ENCODE peak calls at places on chromosomes 7 and 10, in five cellular contexts. T is BE2C, Z is H9, I is endothelial cell, M is heart left ventricle. L is an unnamed sample.

GRCh38 chr7:95478139-95479037 is 7.4 kb upstream of the ASB4 start:
- DNase-seq in Z (peak), T (peak), M (no peak), I (peak), L (peak)

GRCh38 chr7:16918288-16918895 is 36.6 kb upstream of the AGR3 start:
- DNase-seq in I (peak), T (peak), Z (no peak), M (no peak), L (peak)

GRCh38 chr7:151808296-151809155 is 68.4 kb downstream of the PRKAG2 start:
- DNase-seq in M (no peak), I (no peak), T (peak), Z (no peak), L (no peak)

GRCh38 chr10:43043773-43044394 is 33.0 kb upstream of the RET start:
- DNase-seq in T (no peak), I (no peak), M (no peak), Z (peak), L (no peak)

GRCh38 chr7:5425507-5426225 is 2.0 kb upstream of the TNRC18 start:
- DNase-seq in T (peak), I (peak), M (peak), Z (peak), L (peak)

GRCh38 chr10:20007426-20007825 is 191.2 kb downstream of the PLXDC2 start:
- DNase-seq in M (no peak), I (no peak), Z (no peak), T (no peak), L (no peak)

GRCh38 chr10:96306516-96306915 is 2.3 kb downstream of the DNTT start:
- DNase-seq in M (peak), Z (no peak), T (peak), I (no peak), L (no peak)

GRCh38 chr10:31426425-31426824 is 107.4 kb downstream of the ZEB1 start:
- DNase-seq in I (no peak), Z (no peak), M (no peak), T (no peak), L (no peak)

GRCh38 chr10:22251751-22252285 is 34.0 kb upstream of the EBLN1 start:
- DNase-seq in M (peak), T (peak), Z (peak), I (peak), L (peak)

GRCh38 chr10:113058175-113058961 is 108.3 kb downstream of the TCF7L2 start:
- DNase-seq in M (no peak), I (peak), T (peak), Z (peak), L (no peak)

GRCh38 chr7:118684796-118685195 is 460.3 kb downstream of the ANKRD7 start:
- DNase-seq in Z (no peak), M (no peak), T (no peak), I (no peak), L (no peak)

GRCh38 chr7:4123823-4124222 is 558.3 kb upstream of the FOXK1 start:
- DNase-seq in I (no peak), T (no peak), M (no peak), Z (no peak), L (no peak)

GRCh38 chr7:155885162-155886160 is 73.2 kb upstream of the SHH start:
- DNase-seq in M (peak), I (peak), T (no peak), Z (no peak), L (no peak)

GRCh38 chr7:87574630-87575029 is 26.1 kb downstream of the ABCB1 start:
- DNase-seq in Z (no peak), T (no peak), I (no peak), M (no peak), L (no peak)

GRCh38 chr10:75305675-75306074 is 69.9 kb upstream of the COMTD1 start:
- DNase-seq in I (no peak), M (no peak), Z (no peak), T (no peak), L (no peak)

GRCh38 chr7:111183373-111183772 is 92.4 kb downstream of the LRRN3 start:
- DNase-seq in I (no peak), M (no peak), T (no peak), Z (no peak), L (no peak)

GRCh38 chr7:106069471-106070200 is 42.5 kb downstream of the SYPL1 start:
- DNase-seq in Z (no peak), M (no peak), I (no peak), T (no peak), L (no peak)

GRCh38 chr10:73174148-73174925 is 6.4 kb downstream of the FAM149B1 start:
- DNase-seq in I (no peak), M (no peak), Z (no peak), T (no peak), L (no peak)

GRCh38 chr10:86899670-86900276 is 57.6 kb downstream of the MMRN2 start:
- DNase-seq in Z (no peak), M (peak), T (peak), I (peak), L (peak)

GRCh38 chr10:114374141-114374791 is 30.0 kb downstream of the AFAP1L2 start:
- DNase-seq in M (peak), T (peak), Z (no peak), I (no peak), L (peak)

GRCh38 chr10:122567056-122567660 is 6.6 kb downstream of the DMBT1 start:
- DNase-seq in M (no peak), I (peak), T (peak), Z (peak), L (peak)

GRCh38 chr10:84391326-84391725 is 62.9 kb downstream of the CCSER2 start:
- DNase-seq in I (no peak), T (no peak), Z (no peak), M (no peak), L (no peak)

GRCh38 chr10:71805776-71806705 is 32.7 kb upstream of the VSIR start:
- DNase-seq in T (no peak), M (no peak), Z (peak), I (no peak), L (no peak)

GRCh38 chr10:12470719-12471118 is 121.4 kb downstream of the CAMK1D start:
- DNase-seq in I (no peak), M (no peak), Z (no peak), T (no peak), L (no peak)

GRCh38 chr7:30237271-30237695 is 47.1 kb upstream of the ZNRF2 start:
- DNase-seq in T (peak), M (no peak), Z (no peak), I (no peak), L (no peak)

GRCh38 chr10:77857272-77857671 is 69.3 kb downstream of the DLG5 start:
- DNase-seq in T (no peak), Z (no peak), M (no peak), I (no peak), L (no peak)

GRCh38 chr10:132122097-132122861 is 56.5 kb downstream of the JAKMIP3 start:
- DNase-seq in I (no peak), Z (no peak), T (no peak), M (no peak), L (no peak)

GRCh38 chr10:111600772-111601171 is 523.9 kb downstream of the ADRA2A start:
- DNase-seq in T (no peak), I (no peak), M (peak), Z (peak), L (peak)

GRCh38 chr10:77311186-77311585 is 326.4 kb downstream of the KCNMA1 start:
- DNase-seq in Z (peak), I (no peak), T (no peak), M (no peak), L (no peak)

GRCh38 chr10:74936577-74937445 is 110.4 kb downstream of the KAT6B start:
- DNase-seq in M (no peak), I (no peak), Z (no peak), T (no peak), L (no peak)

GRCh38 chr10:101897633-101898032 is 54.0 kb upstream of the KCNIP2 start:
- DNase-seq in T (peak), M (peak), I (no peak), Z (no peak), L (no peak)

DNA sequence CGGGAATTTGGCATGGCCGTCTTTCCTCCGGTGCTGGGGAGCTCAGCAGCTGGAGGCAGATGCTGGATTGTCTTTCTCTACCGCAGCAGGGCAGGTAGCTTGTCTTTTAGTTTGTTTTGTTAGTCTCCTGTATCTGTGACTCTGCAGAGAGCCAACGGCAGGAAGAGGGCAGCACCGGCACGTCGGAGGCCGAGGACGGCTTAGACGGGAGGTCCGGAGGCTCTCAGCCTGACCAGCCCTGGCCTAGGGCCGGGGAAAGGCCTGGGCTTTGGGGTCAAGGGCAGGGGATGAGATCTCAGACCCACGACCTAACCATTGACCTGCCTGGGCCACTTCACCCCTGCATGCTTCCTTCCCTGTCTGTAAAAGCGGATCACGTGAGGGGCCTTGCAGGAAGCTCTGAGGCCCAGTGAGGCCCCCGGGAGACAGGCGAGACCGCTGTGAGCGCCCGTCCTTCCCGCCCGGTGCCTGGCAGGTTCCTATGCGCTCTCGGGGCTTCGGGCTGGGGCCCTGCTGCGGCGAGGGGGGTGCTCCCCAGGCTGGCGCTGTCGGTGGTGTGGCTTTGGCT is 72.7 kb downstream of the LHPP start:
- DNase-seq in I (peak), Z (peak), T (no peak), M (peak), L (no peak)
- TF ChIP-seq CTCF in I (no peak), Z (peak), T (peak), M (peak), L (peak)

GRCh38 chr7:142670504-142670903 is 78.8 kb upstream of the PRSS1 start:
- DNase-seq in Z (no peak), T (no peak), M (no peak), I (no peak), L (no peak)
- TF ChIP-seq CTCF in Z (no peak), T (no peak), M (no peak), I (no peak), L (no peak)

DNA sequence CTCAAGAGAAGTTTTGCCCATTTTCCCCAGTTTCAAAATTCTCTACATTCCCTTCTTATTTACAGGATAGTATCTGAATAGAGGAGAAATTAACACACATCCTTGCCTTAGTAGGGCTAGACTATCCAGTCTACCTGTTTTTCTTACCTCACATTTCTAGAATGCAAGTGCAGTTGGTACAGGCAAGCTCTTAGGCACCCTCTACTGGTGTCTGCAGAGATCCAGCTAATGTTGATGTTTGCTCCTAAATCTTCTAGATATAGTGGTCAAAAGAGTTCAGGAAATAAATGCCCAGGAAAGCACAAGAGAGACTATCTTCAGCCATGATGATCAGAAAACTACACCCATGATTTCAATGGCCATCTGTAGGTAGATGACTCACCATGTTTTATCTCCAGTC is 205.3 kb downstream of the HTR7 start:
- DNase-seq in M (no peak), Z (no peak), I (no peak), T (no peak), L (no peak)
- TF ChIP-seq CTCF in M (peak), Z (peak), I (no peak), T (peak), L (no peak)

DNA sequence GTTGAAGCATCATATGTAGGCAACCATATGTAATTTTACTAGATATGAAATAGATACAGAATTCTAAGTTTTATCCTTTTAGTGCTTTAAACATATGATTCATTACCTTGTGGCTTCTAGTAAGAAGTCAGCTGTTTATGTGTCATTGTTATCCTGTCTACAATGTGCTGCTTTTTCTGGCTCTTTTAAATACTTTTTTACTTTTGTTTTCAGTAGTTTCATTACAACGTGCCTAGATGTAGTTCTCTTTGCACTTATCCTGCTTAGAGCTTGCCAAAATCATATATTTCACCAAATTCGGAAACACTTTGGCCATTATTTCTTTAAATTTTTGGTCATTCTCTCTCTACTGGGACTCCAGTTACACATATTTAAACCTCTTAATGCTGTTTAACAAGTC is 26.4 kb downstream of the YAE1 start:
- DNase-seq in I (no peak), Z (no peak), T (no peak), M (no peak), L (no peak)
- TF ChIP-seq CTCF in I (no peak), Z (no peak), T (no peak), M (no peak), L (no peak)

DNA sequence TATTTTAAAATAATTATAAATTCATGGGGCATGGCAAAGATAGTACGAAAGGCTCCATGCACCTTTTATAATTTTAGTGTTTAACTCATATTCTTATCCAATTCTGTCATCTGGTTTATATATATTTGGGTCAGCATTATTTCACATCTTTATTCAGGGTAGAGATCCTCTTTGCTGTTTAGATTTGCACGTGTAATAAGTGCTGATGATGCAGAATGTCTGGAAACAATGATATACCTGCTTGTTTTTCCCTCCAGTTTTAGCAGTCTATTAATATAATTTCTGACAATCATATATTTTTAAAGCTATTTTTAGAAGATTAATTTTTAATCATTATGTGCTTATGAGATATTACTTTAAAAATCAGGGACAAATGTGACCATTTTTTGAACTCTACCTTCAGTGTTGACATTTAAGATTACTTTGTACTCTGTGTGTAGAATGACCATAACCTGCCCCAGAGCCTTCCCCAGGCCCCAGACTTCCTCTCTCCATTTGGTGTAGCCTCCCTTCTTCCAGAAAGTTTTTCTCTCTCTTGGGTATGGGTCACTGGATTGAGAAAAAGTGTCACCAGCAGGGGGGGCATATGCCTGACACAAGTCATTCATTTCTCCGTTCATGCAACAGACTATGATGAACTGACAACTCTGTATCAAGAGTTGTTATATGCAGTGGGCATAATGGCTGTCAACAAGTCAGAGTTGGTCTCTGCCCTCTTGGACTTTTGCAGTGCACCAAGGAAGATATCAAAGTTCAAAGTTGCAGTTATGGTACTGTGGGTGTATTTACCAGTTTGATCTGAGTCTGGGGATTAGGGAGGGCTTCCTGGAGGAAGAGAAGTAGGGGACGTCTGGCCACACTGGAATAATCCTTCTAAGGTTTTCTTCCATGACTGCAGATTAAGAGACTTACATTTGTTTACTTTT is 192.6 kb upstream of the CCDC6 start:
- DNase-seq in T (peak), Z (no peak), I (peak), M (no peak), L (peak)
- TF ChIP-seq CTCF in T (peak), Z (peak), I (peak), M (no peak), L (peak)

GRCh38 chr7:135704074-135704473 is 23.9 kb downstream of the SLC13A4 start:
- DNase-seq in T (no peak), I (no peak), M (no peak), Z (peak), L (no peak)
- TF ChIP-seq CTCF in T (peak), I (peak), M (no peak), Z (peak), L (no peak)

GRCh38 chr7:78924581-78924980 is 528.9 kb downstream of the MAGI2 start:
- DNase-seq in M (no peak), T (no peak), I (peak), Z (no peak), L (no peak)
- TF ChIP-seq CTCF in M (no peak), T (no peak), I (peak), Z (peak), L (peak)

GRCh38 chr10:85786401-85786899 is 580.1 kb downstream of the GRID1 start:
- DNase-seq in M (no peak), Z (peak), I (peak), T (peak), L (no peak)
- TF ChIP-seq CTCF in M (peak), Z (peak), I (no peak), T (peak), L (peak)

DNA sequence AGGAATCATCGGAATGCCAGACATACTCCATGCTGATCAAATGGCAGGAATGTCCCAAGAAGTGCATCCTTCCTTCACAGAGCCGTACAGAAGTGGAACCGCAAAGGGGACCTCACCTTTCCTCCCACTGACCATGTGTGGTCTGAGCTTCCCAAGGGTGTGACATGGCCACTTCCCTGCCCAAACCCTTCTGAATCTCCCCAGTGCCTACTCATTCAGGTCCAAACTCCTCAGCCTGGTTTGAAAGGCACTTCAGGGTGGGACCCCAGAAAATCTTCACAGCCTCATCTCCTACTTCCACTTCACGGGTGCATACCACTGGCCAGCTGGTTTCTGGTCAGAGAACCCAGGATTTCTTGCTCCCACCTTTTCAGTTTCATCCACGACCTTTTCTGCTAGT is 22.8 kb downstream of the TMEM72 start:
- DNase-seq in T (no peak), I (no peak), Z (peak), M (no peak), L (no peak)
- TF ChIP-seq CTCF in T (no peak), I (no peak), Z (no peak), M (no peak), L (no peak)

L was measured in neural crest cell.